ENCODE peak calls at places on chromosomes 6 and 20, in four cellular contexts. O is GM12864; Q is fibroblast of mammary gland; R is CD8-positive, alpha-beta T cell. D is an unnamed sample.

GRCh38 chr6:157300436-157300835 is 22.9 kb downstream of the TMEM242 start:
- DNase-seq in O (no peak), Q (no peak), R (no peak), D (no peak)

GRCh38 chr20:237918-238317 is 10.9 kb downstream of the DEFB129 start:
- DNase-seq in O (no peak), Q (no peak), R (no peak), D (no peak)

GRCh38 chr20:58277578-58278344 is 31.8 kb upstream of the RAB22A start:
- DNase-seq in O (no peak), Q (no peak), R (no peak), D (no peak)

GRCh38 chr20:37379967-37380828 is 34.3 kb downstream of the SRC start:
- DNase-seq in O (no peak), Q (peak), R (no peak), D (no peak)

GRCh38 chr6:133184798-133185380 is 56.3 kb upstream of the EYA4 start:
- DNase-seq in O (no peak), Q (peak), R (no peak), D (no peak)

GRCh38 chr6:56843476-56844349 is 111.2 kb upstream of the BEND6 start:
- DNase-seq in O (peak), Q (peak), R (peak), D (peak)

GRCh38 chr6:100915876-100916275 is 34.7 kb upstream of the ASCC3 start:
- DNase-seq in O (no peak), Q (no peak), R (no peak), D (no peak)

GRCh38 chr20:58407966-58408557 is 19.0 kb downstream of the VAPB start:
- DNase-seq in O (no peak), Q (no peak), R (no peak), D (peak)

GRCh38 chr6:36224918-36225461 is 28.4 kb downstream of the BRPF3 start:
- DNase-seq in O (no peak), Q (peak), R (no peak), D (no peak)

GRCh38 chr6:62746161-62746560 is 460.1 kb upstream of the KHDRBS2 start:
- DNase-seq in O (no peak), Q (no peak), R (no peak), D (no peak)

GRCh38 chr6:38702471-38703397 is at the start of gene GLO1:
- DNase-seq in O (peak), Q (peak), R (peak), D (peak)

GRCh38 chr6:32843321-32843978 is 397 bp downstream of the PSMB8 start:
- DNase-seq in O (no peak), Q (peak), R (no peak), D (no peak)

GRCh38 chr20:58714923-58715708 is 22.5 kb downstream of the NPEPL1 start:
- DNase-seq in O (no peak), Q (no peak), R (no peak), D (peak)

GRCh38 chr6:89311853-89312531 is 3.1 kb downstream of the GABRR2 start:
- DNase-seq in O (no peak), Q (peak), R (no peak), D (no peak)

GRCh38 chr6:131917318-131917717 is 33.9 kb downstream of the CCN2 start:
- DNase-seq in O (no peak), Q (no peak), R (no peak), D (no peak)

GRCh38 chr6:167113935-167114910 is 8.7 kb upstream of the CCR6 start:
- DNase-seq in O (peak), Q (no peak), R (no peak), D (peak)

GRCh38 chr6:53363341-53364079 is 14.8 kb upstream of the ELOVL5 start:
- DNase-seq in O (no peak), Q (no peak), R (no peak), D (no peak)

GRCh38 chr20:3632311-3633004 is 30.7 kb downstream of the GFRA4 start:
- DNase-seq in O (no peak), Q (no peak), R (no peak), D (no peak)

GRCh38 chr6:57141451-57142177 is 30.5 kb upstream of the BAG2 start:
- DNase-seq in O (no peak), Q (no peak), R (no peak), D (no peak)

GRCh38 chr6:165055231-165055630 is 254.2 kb downstream of the C6orf118 start:
- DNase-seq in O (no peak), Q (no peak), R (no peak), D (no peak)

GRCh38 chr20:59123011-59123676 is 40.5 kb upstream of the ZNF831 start:
- DNase-seq in O (no peak), Q (no peak), R (no peak), D (no peak)

GRCh38 chr6:20600831-20601230 is 66.6 kb downstream of the CDKAL1 start:
- DNase-seq in O (no peak), Q (no peak), R (no peak), D (no peak)

GRCh38 chr20:63978319-63979220 is 872 bp downstream of the SAMD10 start:
- DNase-seq in O (no peak), Q (no peak), R (peak), D (peak)

GRCh38 chr20:10671850-10672578 is 1.8 kb downstream of the JAG1 start:
- DNase-seq in O (no peak), Q (peak), R (no peak), D (peak)

GRCh38 chr6:23454090-23454998 is 671.7 kb upstream of the NRSN1 start:
- DNase-seq in O (no peak), Q (peak), R (no peak), D (no peak)

GRCh38 chr20:18633411-18633810 is 45.6 kb downstream of the DTD1 start:
- DNase-seq in O (no peak), Q (no peak), R (no peak), D (no peak)

GRCh38 chr6:73879894-73880293 is 183.9 kb downstream of the CD109 start:
- DNase-seq in O (no peak), Q (no peak), R (no peak), D (no peak)

GRCh38 chr6:17233531-17233930 is 47.6 kb upstream of the RBM24 start:
- DNase-seq in O (peak), Q (peak), R (no peak), D (no peak)

GRCh38 chr6:53258774-53259155 is 90.0 kb downstream of the ELOVL5 start:
- DNase-seq in O (no peak), Q (no peak), R (no peak), D (no peak)

GRCh38 chr20:21704408-21705385 is 767 bp upstream of the PAX1 start:
- DNase-seq in O (no peak), Q (no peak), R (no peak), D (no peak)

GRCh38 chr20:21703740-21704407 is 1.6 kb upstream of the PAX1 start:
- DNase-seq in O (no peak), Q (no peak), R (no peak), D (no peak)

GRCh38 chr20:21701171-21701876 is 4.1 kb upstream of the PAX1 start:
- DNase-seq in O (no peak), Q (no peak), R (no peak), D (no peak)

GRCh38 chr20:21702001-21702400 is 3.5 kb upstream of the PAX1 start:
- DNase-seq in O (no peak), Q (no peak), R (no peak), D (no peak)

DNA sequence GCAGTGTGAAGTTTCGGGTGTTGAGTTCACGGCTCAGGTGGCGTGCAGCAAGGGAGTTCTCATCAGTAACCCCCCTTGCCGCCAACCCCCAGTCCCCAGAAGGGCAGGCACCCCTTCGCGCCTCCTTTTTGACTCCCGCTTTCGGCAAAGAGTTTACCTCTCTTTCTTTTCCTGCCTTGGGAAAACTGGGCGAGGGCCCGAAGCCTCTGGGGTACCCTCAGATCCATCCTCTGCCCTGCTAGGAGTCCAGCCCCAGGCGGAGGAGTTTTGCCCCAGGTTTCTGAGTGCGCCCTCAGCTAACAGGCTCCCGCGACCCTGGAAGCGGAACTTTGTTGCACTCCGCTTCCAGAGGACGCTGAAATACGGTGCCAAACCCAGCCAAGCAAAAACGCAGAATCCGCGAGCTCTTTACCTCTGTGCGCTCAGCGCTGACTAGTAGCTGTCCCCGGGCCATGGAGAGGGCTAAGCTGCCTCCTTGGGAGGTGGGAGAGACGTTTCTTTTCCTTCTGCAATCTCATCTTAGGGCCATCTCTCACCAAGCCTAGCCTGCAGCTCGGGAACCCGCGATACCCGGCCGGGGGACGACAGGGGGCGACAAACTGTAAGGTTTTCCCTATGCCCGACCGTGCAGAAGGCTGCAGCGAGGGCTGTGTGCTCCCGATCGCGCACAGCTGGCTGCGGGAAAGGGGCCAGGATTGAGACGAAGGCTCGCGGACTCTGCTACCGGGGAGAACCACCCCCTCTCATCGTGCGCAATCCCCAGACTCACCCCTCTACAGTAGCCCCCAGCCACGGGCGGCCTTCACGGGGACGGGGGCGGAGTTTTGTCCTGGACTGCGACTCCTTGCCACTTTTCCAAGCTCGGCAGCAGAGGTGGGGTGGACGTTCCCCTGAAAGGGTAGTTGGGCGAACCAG is 2.7 kb upstream of the PAX1 start:
- DNase-seq in O (no peak), Q (peak), R (no peak), D (no peak)
- TF ChIP-seq CTCF in O (peak), Q (peak), R (no peak), D (peak)

GRCh38 chr6:93035756-93036155 is 383.6 kb downstream of the EPHA7 start:
- DNase-seq in O (no peak), Q (no peak), R (no peak), D (no peak)

GRCh38 chr6:93040375-93040774 is 379.0 kb downstream of the EPHA7 start:
- DNase-seq in O (no peak), Q (no peak), R (no peak), D (no peak)

DNA sequence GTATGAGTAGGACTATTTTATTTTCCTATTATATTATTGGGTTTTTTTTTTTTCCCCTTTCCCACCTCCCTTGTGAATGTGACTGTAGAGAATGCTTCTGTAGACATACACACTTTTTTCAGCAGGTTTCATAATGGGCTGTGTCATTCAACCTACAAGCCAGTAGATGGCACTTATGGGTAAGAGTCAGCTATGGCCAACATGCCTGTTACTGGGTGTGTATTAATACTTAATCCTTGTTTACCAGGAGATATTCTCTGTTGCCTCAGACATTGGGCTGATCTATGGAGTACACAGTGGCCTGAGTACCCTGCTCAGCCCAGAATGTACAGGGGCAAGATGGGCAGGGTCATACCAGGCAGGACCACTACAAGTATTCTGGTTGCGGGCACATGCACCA is 382.5 kb downstream of the EPHA7 start:
- DNase-seq in O (no peak), Q (no peak), R (no peak), D (peak)
- TF ChIP-seq CTCF in O (peak), Q (peak), R (no peak), D (peak)

GRCh38 chr6:42095066-42095465 is 44.7 kb downstream of the TAF8 start:
- DNase-seq in O (no peak), Q (no peak), R (no peak), D (no peak)
- TF ChIP-seq CTCF in O (no peak), Q (no peak), R (no peak), D (no peak)

GRCh38 chr20:38935285-38935684 is 9.1 kb downstream of the FAM83D start:
- DNase-seq in O (no peak), Q (peak), R (no peak), D (no peak)
- TF ChIP-seq CTCF in O (peak), Q (peak), R (no peak), D (no peak)

GRCh38 chr6:153216789-153217188 is 85.7 kb upstream of the RGS17 start:
- DNase-seq in O (no peak), Q (no peak), R (no peak), D (no peak)

GRCh38 chr6:153218184-153218792 is 87.2 kb upstream of the RGS17 start:
- DNase-seq in O (no peak), Q (no peak), R (no peak), D (no peak)

GRCh38 chr6:153210083-153210482 is 79.0 kb upstream of the RGS17 start:
- DNase-seq in O (no peak), Q (peak), R (no peak), D (peak)

GRCh38 chr6:153214439-153214838 is 83.4 kb upstream of the RGS17 start:
- DNase-seq in O (no peak), Q (peak), R (no peak), D (no peak)

DNA sequence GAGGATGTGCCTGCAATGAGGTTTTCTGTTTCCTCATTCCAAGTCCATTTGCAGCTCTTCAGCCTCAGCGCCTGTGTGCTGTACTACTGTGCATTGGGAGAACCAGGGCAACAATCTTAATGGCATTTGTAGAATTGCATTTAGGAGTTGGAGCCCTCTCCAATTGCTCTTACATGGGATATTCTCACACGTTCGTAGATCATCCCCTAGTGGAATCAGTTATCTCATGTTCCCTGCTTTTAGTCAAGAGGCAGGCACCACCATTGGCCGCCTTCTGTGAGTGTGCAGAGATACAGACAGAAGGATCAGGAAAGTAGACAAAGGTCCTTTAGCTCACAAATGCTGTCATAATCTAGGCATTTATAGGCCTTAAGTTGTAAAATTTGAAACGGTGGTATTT is 84.2 kb upstream of the RGS17 start:
- DNase-seq in O (no peak), Q (peak), R (no peak), D (no peak)
- TF ChIP-seq CTCF in O (no peak), Q (peak), R (no peak), D (no peak)

DNA sequence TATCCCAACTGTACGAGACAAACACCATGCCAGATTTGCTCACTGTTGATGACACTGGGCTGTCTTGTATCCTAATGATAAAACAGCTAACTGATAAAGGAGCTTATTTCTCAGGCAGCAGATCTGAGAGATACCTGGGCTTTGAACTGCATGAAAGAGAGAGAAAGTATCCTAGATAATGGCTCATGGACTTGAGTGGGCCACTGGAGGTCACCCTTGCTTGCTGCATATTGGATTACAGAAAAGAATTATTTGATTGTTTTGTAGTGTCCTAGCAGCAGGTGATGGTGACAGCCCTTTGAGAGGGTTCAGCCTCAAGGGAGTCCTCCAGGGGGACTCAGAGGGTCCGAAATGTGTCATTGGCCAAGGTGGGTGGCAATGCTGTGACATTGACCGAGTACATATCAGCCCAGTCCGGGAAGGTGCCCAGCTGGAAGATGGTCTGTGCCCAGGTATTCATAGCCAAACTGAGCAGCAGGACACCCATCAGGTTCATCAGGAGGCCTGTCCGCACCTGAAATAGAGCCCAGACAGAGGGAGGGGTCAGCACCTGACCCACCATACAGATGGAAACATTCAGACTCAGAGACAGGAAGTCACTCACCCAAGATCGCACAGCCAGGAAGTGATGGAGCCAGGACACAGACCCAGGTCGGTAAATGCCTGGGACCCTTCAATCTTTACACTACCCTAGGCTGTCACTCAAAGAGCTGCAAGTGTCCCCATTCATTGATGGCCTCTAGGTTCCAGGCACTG is 9.4 kb upstream of the OCSTAMP start:
- DNase-seq in O (no peak), Q (no peak), R (no peak), D (no peak)
- TF ChIP-seq CTCF in O (no peak), Q (no peak), R (no peak), D (no peak)

DNA sequence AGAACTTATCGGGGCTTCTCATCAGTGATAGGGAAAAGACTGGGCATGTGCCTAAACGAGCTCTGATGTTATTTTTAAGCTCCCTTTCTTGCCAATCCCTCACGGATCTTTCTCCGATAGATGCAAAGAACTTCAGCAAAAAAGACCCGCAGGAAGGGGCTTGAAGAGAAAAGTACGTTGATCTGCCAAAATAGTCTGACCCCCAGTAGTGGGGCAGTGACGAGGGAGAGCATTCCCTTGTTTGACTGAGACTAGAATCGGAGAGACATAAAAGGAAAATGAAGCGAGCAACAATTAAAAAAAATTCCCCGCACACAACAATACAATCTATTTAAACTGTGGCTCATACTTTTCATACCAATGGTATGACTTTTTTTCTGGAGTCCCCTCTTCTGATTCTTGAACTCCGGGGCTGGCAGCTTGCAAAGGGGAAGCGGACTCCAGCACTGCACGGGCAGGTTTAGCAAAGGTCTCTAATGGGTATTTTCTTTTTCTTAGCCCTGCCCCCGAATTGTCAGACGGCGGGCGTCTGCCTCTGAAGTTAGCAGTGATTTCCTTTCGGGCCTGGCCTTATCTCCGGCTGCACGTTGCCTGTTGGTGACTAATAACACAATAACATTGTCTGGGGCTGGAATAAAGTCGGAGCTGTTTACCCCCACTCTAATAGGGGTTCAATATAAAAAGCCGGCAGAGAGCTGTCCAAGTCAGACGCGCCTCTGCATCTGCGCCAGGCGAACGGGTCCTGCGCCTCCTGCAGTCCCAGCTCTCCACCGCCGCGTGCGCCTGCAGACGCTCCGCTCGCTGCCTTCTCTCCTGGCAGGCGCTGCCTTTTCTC is at the start of gene EDN1:
- DNase-seq in O (no peak), Q (peak), R (peak), D (peak)
- TF ChIP-seq CTCF in O (peak), Q (peak), R (no peak), D (peak)

GRCh38 chr6:109024784-109025183 is 69.9 kb downstream of the SESN1 start:
- DNase-seq in O (no peak), Q (peak), R (no peak), D (no peak)
- TF ChIP-seq CTCF in O (no peak), Q (peak), R (no peak), D (no peak)